ENCODE peak calls at places on chromosome 17, in six cellular contexts. R, V, W, U, K and G are unnamed samples.

GRCh38 chr17:83004791-83005380 is 74.5 kb upstream of the METRNL start:
- DNase-seq in K (no peak), W (no peak), V (no peak), R (no peak), U (no peak), G (no peak)

GRCh38 chr17:74743755-74744154 is 4.7 kb upstream of the NHERF1 start:
- DNase-seq in U (no peak), V (no peak), K (no peak), W (no peak), R (no peak), G (no peak)

GRCh38 chr17:5466295-5466694 is 2.5 kb downstream of the DHX33 start:
- DNase-seq in U (no peak), R (no peak), W (no peak), K (no peak), V (no peak), G (no peak)

GRCh38 chr17:19744922-19745757 is 3.0 kb downstream of the ALDH3A1 start:
- DNase-seq in R (peak; percentile 55), V (peak; percentile 98), K (peak; percentile 68), W (peak; percentile 89), U (peak; percentile 86), G (peak; percentile 66)

GRCh38 chr17:65198653-65199382 is 61.6 kb downstream of the RGS9 start:
- DNase-seq in K (no peak), W (peak; percentile 52), U (no peak), R (peak; percentile 69), V (no peak), G (peak; percentile 73)

GRCh38 chr17:83144421-83145357 is 65.3 kb downstream of the METRNL start:
- DNase-seq in K (no peak), W (no peak), U (no peak), V (no peak), R (peak; percentile 5), G (no peak)

GRCh38 chr17:71486171-71486740 is 634.6 kb upstream of the SOX9 start:
- DNase-seq in W (no peak), V (no peak), R (no peak), K (no peak), U (no peak), G (no peak)

GRCh38 chr17:82805254-82805653 is 34.6 kb downstream of the ZNF750 start:
- DNase-seq in U (no peak), R (no peak), K (no peak), W (no peak), V (no peak), G (no peak)

GRCh38 chr17:35752945-35753764 is at the start of gene GAS2L2:
- DNase-seq in K (no peak), U (no peak), V (no peak), W (no peak), R (no peak), G (no peak)

GRCh38 chr17:68512967-68513474 is 791 bp downstream of the PRKAR1A start:
- DNase-seq in U (no peak), R (peak; percentile 43), W (no peak), V (no peak), K (peak; percentile 3), G (peak; percentile 68)

GRCh38 chr17:59378621-59379194 is 47.3 kb downstream of the YPEL2 start:
- DNase-seq in U (no peak), V (no peak), R (peak; percentile 82), K (peak; percentile 61), W (no peak), G (peak; percentile 82)

GRCh38 chr17:74840989-74841666 is 18.6 kb downstream of the GRIN2C start:
- DNase-seq in U (no peak), K (no peak), R (peak; percentile 20), V (peak; percentile 66), W (no peak), G (peak; percentile 43)

GRCh38 chr17:59287452-59287851 is 44.0 kb upstream of the YPEL2 start:
- DNase-seq in U (no peak), R (peak; percentile 19), V (no peak), W (no peak), K (no peak), G (no peak)

GRCh38 chr17:16415031-16415924 is at the start of gene TRPV2:
- DNase-seq in V (peak; percentile 85), W (no peak), K (no peak), R (no peak), U (no peak), G (no peak)

GRCh38 chr17:60253048-60253447 is 103.3 kb downstream of the CA4 start:
- DNase-seq in V (no peak), U (no peak), R (no peak), K (no peak), W (no peak), G (peak; percentile 39)

GRCh38 chr17:50459081-50459676 is 9.5 kb downstream of the CHAD start:
- DNase-seq in V (no peak), U (no peak), W (no peak), R (peak; percentile 18), K (peak; percentile 61), G (peak; percentile 69)

GRCh38 chr17:31654936-31655335 is 204.1 kb downstream of the COPRS start:
- DNase-seq in R (peak; percentile 12), K (peak; percentile 98), V (no peak), U (no peak), W (no peak), G (no peak)

GRCh38 chr17:55672585-55673501 is 49.8 kb downstream of the TMEM100 start:
- DNase-seq in U (no peak), K (no peak), R (no peak), V (no peak), W (no peak), G (peak; percentile 58)

GRCh38 chr17:35094902-35095301 is 24.8 kb downstream of the RAD51D start:
- DNase-seq in W (no peak), R (peak; percentile 93), V (no peak), K (no peak), U (no peak), G (peak; percentile 81)

GRCh38 chr17:66678827-66679226 is 156.1 kb upstream of the CACNG5 start:
- DNase-seq in K (no peak), U (no peak), V (no peak), R (no peak), W (no peak), G (no peak)

GRCh38 chr17:72122002-72122310 is 1.1 kb downstream of the SOX9 start:
- DNase-seq in U (no peak), K (no peak), R (peak; percentile 58), V (no peak), W (no peak), G (peak; percentile 62)

GRCh38 chr17:7355053-7355452 is at the start of gene TMEM95:
- DNase-seq in W (no peak), V (no peak), K (no peak), U (no peak), R (no peak), G (no peak)

GRCh38 chr17:17682293-17682736 is 1.1 kb downstream of the RAI1 start:
- DNase-seq in W (no peak), V (no peak), U (no peak), R (no peak), K (no peak), G (peak; percentile 52)

GRCh38 chr17:76022285-76022684 is 4.8 kb downstream of the EVPL start:
- DNase-seq in V (no peak), W (no peak), K (no peak), R (no peak), U (no peak), G (no peak)

GRCh38 chr17:76025294-76025693 is 1.8 kb downstream of the EVPL start:
- DNase-seq in U (no peak), W (no peak), R (no peak), K (no peak), V (no peak), G (no peak)

GRCh38 chr17:76023900-76024237 is 3.2 kb downstream of the EVPL start:
- DNase-seq in V (no peak), R (no peak), K (no peak), W (no peak), U (no peak), G (no peak)

GRCh38 chr17:76024353-76024752 is 2.8 kb downstream of the EVPL start:
- DNase-seq in U (no peak), W (no peak), V (no peak), R (no peak), K (no peak), G (no peak)

DNA sequence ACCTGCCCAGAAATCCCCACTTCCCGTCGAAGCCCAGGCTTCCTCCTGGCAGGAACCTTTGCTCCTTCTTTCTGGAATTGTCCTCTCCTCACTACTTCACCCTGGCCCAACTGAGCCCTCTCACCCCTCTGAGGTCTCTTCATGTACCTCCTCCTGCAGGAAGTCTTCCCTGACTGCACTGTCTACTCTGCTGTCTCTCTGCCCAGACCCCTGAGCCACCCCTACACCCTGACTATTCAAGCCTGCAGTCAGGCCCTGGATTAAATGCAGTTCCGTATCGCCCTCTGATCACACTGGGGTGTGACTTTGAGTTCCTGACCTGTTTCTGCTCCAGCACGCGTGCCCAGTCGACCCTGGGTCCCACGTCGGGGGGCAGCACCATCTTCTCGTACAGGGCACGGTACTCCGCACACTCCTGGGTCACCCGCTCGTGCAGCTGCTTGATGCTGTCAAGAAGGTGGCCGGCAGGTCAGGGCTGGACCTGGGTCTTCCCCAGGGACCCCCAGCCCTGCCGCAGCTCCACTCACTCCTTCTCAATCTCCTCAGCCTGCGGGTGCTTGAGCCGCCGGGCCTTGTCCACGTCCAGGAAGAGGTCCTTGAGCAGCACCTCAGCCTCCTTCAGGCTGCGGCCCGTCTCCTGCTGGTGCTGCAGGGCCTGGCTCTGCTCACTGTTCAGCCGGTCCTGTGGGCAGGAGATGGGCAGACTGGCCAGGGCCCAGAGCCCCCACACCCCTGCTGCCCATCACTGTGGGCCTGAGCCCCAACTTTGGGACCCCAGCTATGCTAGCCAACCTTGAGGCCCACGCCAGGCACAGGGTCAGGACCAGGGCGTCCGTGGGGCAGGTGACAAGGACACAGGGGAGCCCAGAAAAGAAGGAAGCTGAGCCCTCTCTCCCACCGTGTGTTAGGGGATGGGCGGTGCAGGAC is 3.9 kb downstream of the EVPL start:
- DNase-seq in V (no peak), K (no peak), R (no peak), W (no peak), U (no peak), G (no peak)
- H3K14ac ChIP-seq in V (no peak overlapping the region), K (no peak overlapping the region), R (no peak overlapping the region), W (peak overlapping the region; percentile 38), U (no peak overlapping the region), G (no peak overlapping the region)

DNA sequence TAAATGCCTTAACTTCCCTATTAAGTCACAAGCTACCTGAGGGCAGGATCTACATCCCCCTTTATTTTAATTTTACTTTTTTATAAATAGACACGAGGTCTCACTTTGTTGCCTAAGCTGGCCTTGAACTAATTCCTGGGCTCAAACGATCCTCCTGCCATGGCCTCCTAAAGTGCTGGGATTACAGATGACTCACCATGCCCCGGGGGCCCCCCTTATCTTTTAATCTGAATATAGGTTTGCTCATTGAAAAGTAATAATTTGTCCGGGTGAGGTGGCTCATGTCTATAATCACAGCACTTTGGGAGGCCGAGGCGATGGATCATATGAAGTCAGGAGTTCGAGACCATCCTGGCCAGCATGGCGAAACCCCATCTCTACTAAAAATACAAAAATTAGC is 14.2 kb downstream of the ETV4 start:
- DNase-seq in U (no peak), W (no peak), V (no peak), R (no peak), K (peak; percentile 80), G (peak; percentile 16)
- H2BK120ac ChIP-seq in U (no peak overlapping the region), W (no peak overlapping the region), V (no peak overlapping the region), R (no peak overlapping the region), K (no peak overlapping the region), G (no peak overlapping the region)

GRCh38 chr17:80425835-80426426 is 11.0 kb downstream of the ENDOV start:
- DNase-seq in W (no peak), R (no peak), V (no peak), K (no peak), U (no peak), G (no peak)
- H3K14ac ChIP-seq in W (no peak overlapping the region), R (no peak overlapping the region), V (no peak overlapping the region), K (no peak overlapping the region), U (no peak overlapping the region), G (no peak overlapping the region)

DNA sequence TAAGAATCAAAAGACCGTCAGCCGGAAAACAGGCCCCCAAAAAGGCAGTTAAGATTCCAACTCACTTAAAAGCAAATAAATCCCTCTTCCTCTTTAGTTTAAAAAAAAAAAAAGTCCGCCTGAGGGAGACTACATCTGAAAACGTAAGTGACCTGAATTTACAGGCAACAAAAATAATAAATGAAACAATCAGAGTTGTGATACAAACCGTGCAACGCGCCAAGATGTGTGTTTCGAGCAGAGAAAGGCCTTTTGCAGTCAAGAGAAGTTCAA is 1.1 kb downstream of the KANSL1 start:
- DNase-seq in W (no peak), V (no peak), R (no peak), K (no peak), U (no peak), G (no peak)
- H2BK120ac ChIP-seq in W (no peak overlapping the region), V (no peak overlapping the region), R (peak overlapping the region; percentile 77), K (peak overlapping the region; percentile 96), U (no peak overlapping the region), G (peak overlapping the region; percentile 100)